ENCODE peak calls at places on chromosomes 4 and X, in four cellular contexts. One of them, this sample, is unnamed.

GRCh38 chr4:76200771-76201224 is 12.8 kb downstream of the SCARB2 start:
- DNase-seq in ovary: no peak
- DNase-seq in vagina: peak
- DNase-seq in right atrium auricular region: no peak
- DNase-seq in this sample: no peak

GRCh38 chrX:30570505-30570904 is 7.1 kb downstream of the TASL start:
- DNase-seq in ovary: no peak
- DNase-seq in vagina: no peak
- DNase-seq in right atrium auricular region: no peak
- DNase-seq in this sample: no peak

GRCh38 chr4:122329876-122330595 is 48.8 kb upstream of the ADAD1 start:
- DNase-seq in ovary: no peak
- DNase-seq in vagina: no peak
- DNase-seq in right atrium auricular region: no peak
- DNase-seq in this sample: no peak

GRCh38 chr4:40887690-40888089 is 137.9 kb downstream of the NSUN7 start:
- DNase-seq in ovary: no peak
- DNase-seq in vagina: no peak
- DNase-seq in right atrium auricular region: no peak
- DNase-seq in this sample: no peak

GRCh38 chrX:120207009-120207610 is 43.5 kb upstream of the ZBTB33 start:
- DNase-seq in ovary: no peak
- DNase-seq in vagina: peak
- DNase-seq in right atrium auricular region: no peak
- DNase-seq in this sample: no peak

GRCh38 chr4:79848329-79848728 is 224.7 kb downstream of the ANTXR2 start:
- DNase-seq in ovary: no peak
- DNase-seq in vagina: no peak
- DNase-seq in right atrium auricular region: no peak
- DNase-seq in this sample: no peak

GRCh38 chr4:73740353-73740778 is at the start of gene CXCL8:
- DNase-seq in ovary: peak
- DNase-seq in vagina: no peak
- DNase-seq in right atrium auricular region: peak
- DNase-seq in this sample: no peak

GRCh38 chrX:139933904-139934303 is 1.1 kb upstream of the ATP11C start:
- DNase-seq in ovary: no peak
- DNase-seq in vagina: no peak
- DNase-seq in right atrium auricular region: no peak
- DNase-seq in this sample: no peak

GRCh38 chrX:50860518-50860917 is 46.5 kb upstream of the SHROOM4 start:
- DNase-seq in ovary: no peak
- DNase-seq in vagina: no peak
- DNase-seq in right atrium auricular region: no peak
- DNase-seq in this sample: no peak

GRCh38 chr4:115113382-115114106 is at the start of gene NDST4:
- DNase-seq in ovary: no peak
- DNase-seq in vagina: no peak
- DNase-seq in right atrium auricular region: no peak
- DNase-seq in this sample: no peak

GRCh38 chr4:173231916-173232315 is 63.3 kb downstream of the GALNT7 start:
- DNase-seq in ovary: no peak
- DNase-seq in vagina: no peak
- DNase-seq in right atrium auricular region: no peak
- DNase-seq in this sample: no peak

GRCh38 chr4:57462843-57463242 is 352.7 kb upstream of the IGFBP7 start:
- DNase-seq in ovary: no peak
- DNase-seq in vagina: no peak
- DNase-seq in right atrium auricular region: no peak
- DNase-seq in this sample: no peak

GRCh38 chr4:3771932-3772495 is 5.8 kb downstream of the ADRA2C start:
- DNase-seq in ovary: no peak
- DNase-seq in vagina: no peak
- DNase-seq in right atrium auricular region: no peak
- DNase-seq in this sample: no peak

GRCh38 chrX:148806145-148806868 is 305.9 kb downstream of the AFF2 start:
- DNase-seq in ovary: no peak
- DNase-seq in vagina: no peak
- DNase-seq in right atrium auricular region: no peak
- DNase-seq in this sample: no peak

GRCh38 chr4:11487139-11487538 is 58.4 kb upstream of the HS3ST1 start:
- DNase-seq in ovary: no peak
- DNase-seq in vagina: no peak
- DNase-seq in right atrium auricular region: no peak
- DNase-seq in this sample: no peak

GRCh38 chrX:46957299-46957698 is 45.1 kb downstream of the JADE3 start:
- DNase-seq in ovary: no peak
- DNase-seq in vagina: no peak
- DNase-seq in right atrium auricular region: no peak
- DNase-seq in this sample: no peak

GRCh38 chr4:189049682-189050081 is 891.0 kb upstream of the FRG1 start:
- DNase-seq in ovary: no peak
- DNase-seq in vagina: no peak
- DNase-seq in right atrium auricular region: no peak
- DNase-seq in this sample: no peak

GRCh38 chr4:73613130-73613529 is 7.1 kb downstream of the RASSF6 start:
- DNase-seq in ovary: no peak
- DNase-seq in vagina: no peak
- DNase-seq in right atrium auricular region: no peak
- DNase-seq in this sample: no peak

GRCh38 chr4:35614120-35614519 is 630.2 kb downstream of the ARAP2 start:
- DNase-seq in ovary: no peak
- DNase-seq in vagina: no peak
- DNase-seq in right atrium auricular region: no peak
- DNase-seq in this sample: no peak

GRCh38 chr4:8655411-8656184 is 63.0 kb downstream of the CPZ start:
- DNase-seq in ovary: no peak
- DNase-seq in vagina: no peak
- DNase-seq in right atrium auricular region: no peak
- DNase-seq in this sample: peak

GRCh38 chrX:9393571-9393970 is 71.3 kb upstream of the TBL1X start:
- DNase-seq in ovary: no peak
- DNase-seq in vagina: no peak
- DNase-seq in right atrium auricular region: no peak
- DNase-seq in this sample: no peak

GRCh38 chrX:154829102-154829501 is 5.4 kb downstream of the SMIM9 start:
- DNase-seq in ovary: no peak
- DNase-seq in vagina: no peak
- DNase-seq in right atrium auricular region: no peak
- DNase-seq in this sample: no peak

GRCh38 chr4:185752881-185753280 is 59.1 kb downstream of the SORBS2 start:
- DNase-seq in ovary: no peak
- DNase-seq in vagina: no peak
- DNase-seq in right atrium auricular region: no peak
- DNase-seq in this sample: no peak

GRCh38 chr4:89572224-89572858 is 264.6 kb downstream of the SNCA start:
- DNase-seq in ovary: no peak
- DNase-seq in vagina: no peak
- DNase-seq in right atrium auricular region: no peak
- DNase-seq in this sample: no peak

GRCh38 chr4:5052424-5052702 is 1.1 kb downstream of the STK32B start:
- DNase-seq in ovary: no peak
- DNase-seq in vagina: no peak
- DNase-seq in right atrium auricular region: no peak
- DNase-seq in this sample: no peak

GRCh38 chrX:34805951-34806350 is 136.6 kb upstream of the FAM47B start:
- DNase-seq in ovary: no peak
- DNase-seq in vagina: no peak
- DNase-seq in right atrium auricular region: no peak
- DNase-seq in this sample: no peak

GRCh38 chr4:7045961-7046921 is 3.1 kb downstream of the TADA2B start:
- DNase-seq in ovary: no peak
- DNase-seq in vagina: no peak
- DNase-seq in right atrium auricular region: no peak
- DNase-seq in this sample: no peak

GRCh38 chr4:8580321-8581093 is at the start of gene GPR78:
- DNase-seq in ovary: peak
- DNase-seq in vagina: no peak
- DNase-seq in right atrium auricular region: no peak
- DNase-seq in this sample: no peak

GRCh38 chr4:140003851-140004579 is 150.0 kb downstream of the MAML3 start:
- DNase-seq in ovary: no peak
- DNase-seq in vagina: no peak
- DNase-seq in right atrium auricular region: no peak
- DNase-seq in this sample: no peak

GRCh38 chrX:23745786-23746185 is 2.7 kb upstream of the ACOT9 start:
- DNase-seq in ovary: no peak
- DNase-seq in vagina: no peak
- DNase-seq in right atrium auricular region: no peak
- DNase-seq in this sample: no peak

GRCh38 chr4:120139392-120139791 is 72.7 kb upstream of the MAD2L1 start:
- DNase-seq in ovary: no peak
- DNase-seq in vagina: no peak
- DNase-seq in right atrium auricular region: no peak
- DNase-seq in this sample: no peak

GRCh38 chrX:252421-253291 is 28.5 kb upstream of the PLCXD1 start:
- DNase-seq in ovary: no peak
- DNase-seq in vagina: peak
- DNase-seq in right atrium auricular region: no peak
- DNase-seq in this sample: peak

GRCh38 chr4:2451036-2451520 is 17.8 kb upstream of the RNF4 start:
- DNase-seq in ovary: no peak
- DNase-seq in vagina: no peak
- DNase-seq in right atrium auricular region: no peak
- DNase-seq in this sample: peak

GRCh38 chr4:38084984-38085383 is 124.8 kb downstream of the PTTG2 start:
- DNase-seq in ovary: no peak
- DNase-seq in vagina: no peak
- DNase-seq in right atrium auricular region: no peak
- DNase-seq in this sample: no peak

GRCh38 chr4:76570141-76570989 is 135.3 kb downstream of the SHROOM3 start:
- DNase-seq in ovary: no peak
- DNase-seq in vagina: no peak
- DNase-seq in right atrium auricular region: no peak
- DNase-seq in this sample: no peak

GRCh38 chrX:41604154-41604553 is 84.6 kb upstream of the GPR34 start:
- DNase-seq in ovary: no peak
- DNase-seq in vagina: no peak
- DNase-seq in right atrium auricular region: no peak
- DNase-seq in this sample: no peak

DNA sequence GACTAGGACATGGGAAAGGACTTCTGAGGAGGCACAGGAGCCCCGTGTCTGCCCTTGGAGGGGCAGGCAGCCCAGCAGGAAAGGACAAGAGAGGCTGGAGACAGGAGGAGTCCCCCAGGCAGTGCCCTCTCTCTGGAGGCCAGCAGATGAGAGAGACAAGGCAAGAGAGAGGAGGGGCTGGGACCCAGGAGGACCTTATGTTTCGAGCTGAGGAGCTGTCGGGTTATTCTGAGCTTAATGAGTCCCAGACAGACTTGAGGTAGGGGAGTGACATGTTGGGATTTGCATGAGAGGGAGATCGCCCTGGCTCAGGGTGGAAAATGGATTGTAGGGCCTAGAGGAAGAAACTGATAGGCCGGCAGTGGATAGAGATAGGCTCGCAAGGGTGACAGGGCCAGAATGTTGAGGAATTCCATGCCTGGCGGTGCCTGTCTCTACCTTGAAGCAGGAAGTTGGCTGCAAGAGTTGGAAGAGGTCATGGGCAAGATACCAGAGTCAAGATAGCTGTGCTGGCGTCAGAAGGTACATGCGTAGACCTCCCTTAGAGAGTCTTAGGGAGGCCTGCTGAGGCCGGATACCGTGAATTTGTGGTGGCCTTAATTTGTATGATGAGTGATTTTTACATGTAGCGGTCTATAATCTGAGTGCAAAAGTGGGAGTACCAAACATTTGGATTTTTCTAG is 19.4 kb downstream of the STOX2 start:
- DNase-seq in ovary: no peak
- DNase-seq in vagina: no peak
- DNase-seq in right atrium auricular region: no peak
- DNase-seq in this sample: no peak
- TF ChIP-seq CTCF in ovary: no peak
- TF ChIP-seq CTCF in vagina: no peak
- TF ChIP-seq CTCF in right atrium auricular region: no peak
- TF ChIP-seq CTCF in this sample: no peak

DNA sequence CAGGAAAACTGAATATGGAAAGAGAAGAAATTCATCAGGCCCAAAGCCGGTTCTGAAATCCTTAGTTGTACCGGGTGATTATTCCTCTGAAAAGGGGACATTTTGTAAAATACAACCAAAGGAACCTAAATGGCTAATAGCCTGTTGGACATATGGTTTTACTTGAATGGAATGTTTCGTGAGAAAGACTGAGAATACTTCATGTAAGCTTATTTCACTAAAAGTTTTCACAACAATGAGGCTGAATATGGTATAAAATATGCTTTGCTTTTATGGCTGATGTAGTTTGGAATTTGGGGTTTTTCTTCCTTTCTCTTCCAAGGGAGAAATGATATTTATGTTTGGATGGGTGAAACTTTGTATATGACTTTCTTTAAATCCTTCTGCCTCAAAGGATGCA is 2.7 kb downstream of the GRIA3 start:
- DNase-seq in ovary: no peak
- DNase-seq in vagina: no peak
- DNase-seq in right atrium auricular region: no peak
- DNase-seq in this sample: no peak
- H3K4me3 ChIP-seq in ovary: no peak
- H3K4me3 ChIP-seq in vagina: no peak
- H3K4me3 ChIP-seq in right atrium auricular region: no peak
- H3K4me3 ChIP-seq in this sample: no peak

GRCh38 chr4:138912714-138913340 is 102.8 kb upstream of the NOCT start:
- DNase-seq in ovary: no peak
- DNase-seq in vagina: no peak
- DNase-seq in right atrium auricular region: no peak
- DNase-seq in this sample: no peak
- H3K27ac ChIP-seq in ovary: no peak
- H3K27ac ChIP-seq in vagina: no peak
- H3K27ac ChIP-seq in right atrium auricular region: peak
- H3K27ac ChIP-seq in this sample: no peak

DNA sequence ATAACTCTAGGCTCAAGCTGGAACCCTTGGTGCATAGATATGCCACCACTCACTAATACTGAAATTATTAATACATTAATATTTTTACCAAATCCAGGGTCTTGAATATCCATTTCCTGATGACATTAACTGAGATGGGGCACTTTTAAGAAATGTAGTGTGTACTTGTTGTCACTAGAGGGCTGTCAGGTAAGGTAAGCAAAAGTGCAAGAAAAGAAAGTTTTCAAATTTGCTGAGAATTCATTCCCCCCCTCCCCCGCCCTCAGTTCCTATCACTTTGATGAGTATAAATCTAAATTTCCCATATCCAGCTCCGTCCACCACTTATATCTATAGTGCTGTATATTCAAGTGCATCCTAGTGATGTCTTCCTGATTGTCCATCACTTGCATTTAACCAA is 20.5 kb upstream of the WDR44 start:
- DNase-seq in ovary: no peak
- DNase-seq in vagina: no peak
- DNase-seq in right atrium auricular region: no peak
- DNase-seq in this sample: no peak
- TF ChIP-seq CTCF in ovary: no peak
- TF ChIP-seq CTCF in vagina: no peak
- TF ChIP-seq CTCF in right atrium auricular region: no peak
- TF ChIP-seq CTCF in this sample: no peak